ENCODE peak calls at places on chromosomes 13 and 19, in eight cellular contexts. One of them, this sample, is unnamed.

GRCh38 chr19:46426035-46426505 is 2.7 kb downstream of the PNMA8C start:
- DNase-seq in nephron progenitor cell: no peak
- DNase-seq in glutamatergic neuron: no peak
- DNase-seq in fibroblast of pulmonary artery: no peak
- DNase-seq in activated B cell treated with CpG ODN at 0.5 μM for 24 hours: no peak
- DNase-seq in AG04450: no peak
- DNase-seq in RWPE1: no peak
- DNase-seq in transverse colon: no peak
- DNase-seq in this sample: no peak

GRCh38 chr19:1169921-1170885 is 3.9 kb downstream of the SBNO2 start:
- DNase-seq in nephron progenitor cell: no peak
- DNase-seq in glutamatergic neuron: no peak
- DNase-seq in fibroblast of pulmonary artery: peak
- DNase-seq in activated B cell treated with CpG ODN at 0.5 μM for 24 hours: no peak
- DNase-seq in AG04450: peak
- DNase-seq in RWPE1: peak
- DNase-seq in transverse colon: peak
- DNase-seq in this sample: no peak

GRCh38 chr13:65530688-65531087 is 1699.4 kb downstream of the PCDH9 start:
- DNase-seq in nephron progenitor cell: no peak
- DNase-seq in glutamatergic neuron: no peak
- DNase-seq in fibroblast of pulmonary artery: peak
- DNase-seq in activated B cell treated with CpG ODN at 0.5 μM for 24 hours: no peak
- DNase-seq in AG04450: no peak
- DNase-seq in RWPE1: no peak
- DNase-seq in transverse colon: no peak
- DNase-seq in this sample: no peak

GRCh38 chr13:44272692-44273091 is 100.9 kb upstream of the SERP2 start:
- DNase-seq in nephron progenitor cell: no peak
- DNase-seq in glutamatergic neuron: no peak
- DNase-seq in fibroblast of pulmonary artery: no peak
- DNase-seq in activated B cell treated with CpG ODN at 0.5 μM for 24 hours: no peak
- DNase-seq in AG04450: no peak
- DNase-seq in RWPE1: no peak
- DNase-seq in transverse colon: no peak
- DNase-seq in this sample: peak

GRCh38 chr19:40090256-40091204 is at the start of gene ZNF780A:
- DNase-seq in nephron progenitor cell: peak
- DNase-seq in glutamatergic neuron: peak
- DNase-seq in fibroblast of pulmonary artery: peak
- DNase-seq in activated B cell treated with CpG ODN at 0.5 μM for 24 hours: peak
- DNase-seq in AG04450: peak
- DNase-seq in RWPE1: peak
- DNase-seq in transverse colon: peak
- DNase-seq in this sample: peak

GRCh38 chr13:43441916-43442315 is 344.9 kb downstream of the ENOX1 start:
- DNase-seq in nephron progenitor cell: no peak
- DNase-seq in glutamatergic neuron: no peak
- DNase-seq in fibroblast of pulmonary artery: no peak
- DNase-seq in activated B cell treated with CpG ODN at 0.5 μM for 24 hours: no peak
- DNase-seq in AG04450: no peak
- DNase-seq in RWPE1: no peak
- DNase-seq in transverse colon: no peak
- DNase-seq in this sample: no peak

GRCh38 chr19:6458695-6459355 is 767 bp downstream of the SLC25A23 start:
- DNase-seq in nephron progenitor cell: no peak
- DNase-seq in glutamatergic neuron: no peak
- DNase-seq in fibroblast of pulmonary artery: no peak
- DNase-seq in activated B cell treated with CpG ODN at 0.5 μM for 24 hours: no peak
- DNase-seq in AG04450: no peak
- DNase-seq in RWPE1: peak
- DNase-seq in transverse colon: peak
- DNase-seq in this sample: no peak

GRCh38 chr19:32336259-32337111 is 8.9 kb upstream of the ZNF507 start:
- DNase-seq in nephron progenitor cell: no peak
- DNase-seq in glutamatergic neuron: no peak
- DNase-seq in fibroblast of pulmonary artery: peak
- DNase-seq in activated B cell treated with CpG ODN at 0.5 μM for 24 hours: no peak
- DNase-seq in AG04450: no peak
- DNase-seq in RWPE1: no peak
- DNase-seq in transverse colon: no peak
- DNase-seq in this sample: peak

GRCh38 chr13:106103779-106104178 is 431.7 kb downstream of the EFNB2 start:
- DNase-seq in nephron progenitor cell: no peak
- DNase-seq in glutamatergic neuron: no peak
- DNase-seq in fibroblast of pulmonary artery: peak
- DNase-seq in activated B cell treated with CpG ODN at 0.5 μM for 24 hours: no peak
- DNase-seq in AG04450: no peak
- DNase-seq in RWPE1: peak
- DNase-seq in transverse colon: no peak
- DNase-seq in this sample: peak

GRCh38 chr13:23715762-23716235 is 145.6 kb downstream of the TNFRSF19 start:
- DNase-seq in nephron progenitor cell: peak
- DNase-seq in glutamatergic neuron: peak
- DNase-seq in fibroblast of pulmonary artery: no peak
- DNase-seq in activated B cell treated with CpG ODN at 0.5 μM for 24 hours: no peak
- DNase-seq in AG04450: no peak
- DNase-seq in RWPE1: no peak
- DNase-seq in transverse colon: no peak
- DNase-seq in this sample: no peak

GRCh38 chr19:4303778-4304508 is 455 bp upstream of the FSD1 start:
- DNase-seq in nephron progenitor cell: no peak
- DNase-seq in glutamatergic neuron: no peak
- DNase-seq in fibroblast of pulmonary artery: no peak
- DNase-seq in activated B cell treated with CpG ODN at 0.5 μM for 24 hours: no peak
- DNase-seq in AG04450: no peak
- DNase-seq in RWPE1: no peak
- DNase-seq in transverse colon: peak
- DNase-seq in this sample: no peak

GRCh38 chr19:43774103-43774939 is 6.5 kb downstream of the KCNN4 start:
- DNase-seq in nephron progenitor cell: peak
- DNase-seq in glutamatergic neuron: peak
- DNase-seq in fibroblast of pulmonary artery: peak
- DNase-seq in activated B cell treated with CpG ODN at 0.5 μM for 24 hours: no peak
- DNase-seq in AG04450: no peak
- DNase-seq in RWPE1: no peak
- DNase-seq in transverse colon: peak
- DNase-seq in this sample: peak

GRCh38 chr19:44072543-44073401 is 813 bp downstream of the ZNF284 start:
- DNase-seq in nephron progenitor cell: no peak
- DNase-seq in glutamatergic neuron: no peak
- DNase-seq in fibroblast of pulmonary artery: peak
- DNase-seq in activated B cell treated with CpG ODN at 0.5 μM for 24 hours: no peak
- DNase-seq in AG04450: no peak
- DNase-seq in RWPE1: peak
- DNase-seq in transverse colon: no peak
- DNase-seq in this sample: peak

GRCh38 chr13:92487238-92487637 is 739.4 kb upstream of the GPC6 start:
- DNase-seq in nephron progenitor cell: no peak
- DNase-seq in glutamatergic neuron: no peak
- DNase-seq in fibroblast of pulmonary artery: no peak
- DNase-seq in activated B cell treated with CpG ODN at 0.5 μM for 24 hours: no peak
- DNase-seq in AG04450: no peak
- DNase-seq in RWPE1: no peak
- DNase-seq in transverse colon: no peak
- DNase-seq in this sample: no peak

GRCh38 chr19:8585894-8586750 is 8.9 kb upstream of the MYO1F start:
- DNase-seq in nephron progenitor cell: peak
- DNase-seq in glutamatergic neuron: peak
- DNase-seq in fibroblast of pulmonary artery: peak
- DNase-seq in activated B cell treated with CpG ODN at 0.5 μM for 24 hours: no peak
- DNase-seq in AG04450: no peak
- DNase-seq in RWPE1: peak
- DNase-seq in transverse colon: peak
- DNase-seq in this sample: peak

GRCh38 chr13:40640845-40641458 is 25.5 kb downstream of the FOXO1 start:
- DNase-seq in nephron progenitor cell: no peak
- DNase-seq in glutamatergic neuron: no peak
- DNase-seq in fibroblast of pulmonary artery: no peak
- DNase-seq in activated B cell treated with CpG ODN at 0.5 μM for 24 hours: no peak
- DNase-seq in AG04450: no peak
- DNase-seq in RWPE1: no peak
- DNase-seq in transverse colon: no peak
- DNase-seq in this sample: no peak

GRCh38 chr13:80132741-80133601 is 208.0 kb downstream of the SPRY2 start:
- DNase-seq in nephron progenitor cell: peak
- DNase-seq in glutamatergic neuron: no peak
- DNase-seq in fibroblast of pulmonary artery: peak
- DNase-seq in activated B cell treated with CpG ODN at 0.5 μM for 24 hours: no peak
- DNase-seq in AG04450: no peak
- DNase-seq in RWPE1: no peak
- DNase-seq in transverse colon: peak
- DNase-seq in this sample: peak

GRCh38 chr19:29687244-29687896 is 22.1 kb downstream of the PLEKHF1 start:
- DNase-seq in nephron progenitor cell: no peak
- DNase-seq in glutamatergic neuron: no peak
- DNase-seq in fibroblast of pulmonary artery: peak
- DNase-seq in activated B cell treated with CpG ODN at 0.5 μM for 24 hours: no peak
- DNase-seq in AG04450: peak
- DNase-seq in RWPE1: peak
- DNase-seq in transverse colon: no peak
- DNase-seq in this sample: peak

GRCh38 chr19:53374288-53374687 is 8.8 kb downstream of the ZNF525 start:
- DNase-seq in nephron progenitor cell: no peak
- DNase-seq in glutamatergic neuron: no peak
- DNase-seq in fibroblast of pulmonary artery: no peak
- DNase-seq in activated B cell treated with CpG ODN at 0.5 μM for 24 hours: no peak
- DNase-seq in AG04450: no peak
- DNase-seq in RWPE1: no peak
- DNase-seq in transverse colon: no peak
- DNase-seq in this sample: no peak

GRCh38 chr19:7648265-7649014 is 11.5 kb downstream of the STXBP2 start:
- DNase-seq in nephron progenitor cell: no peak
- DNase-seq in glutamatergic neuron: no peak
- DNase-seq in fibroblast of pulmonary artery: no peak
- DNase-seq in activated B cell treated with CpG ODN at 0.5 μM for 24 hours: no peak
- DNase-seq in AG04450: no peak
- DNase-seq in RWPE1: no peak
- DNase-seq in transverse colon: no peak
- DNase-seq in this sample: no peak

GRCh38 chr19:42407085-42407815 is 17.2 kb upstream of the CNFN start:
- DNase-seq in nephron progenitor cell: no peak
- DNase-seq in glutamatergic neuron: no peak
- DNase-seq in fibroblast of pulmonary artery: no peak
- DNase-seq in activated B cell treated with CpG ODN at 0.5 μM for 24 hours: no peak
- DNase-seq in AG04450: no peak
- DNase-seq in RWPE1: no peak
- DNase-seq in transverse colon: no peak
- DNase-seq in this sample: no peak

GRCh38 chr19:38277549-38277948 is 13.2 kb downstream of the SPINT2 start:
- DNase-seq in nephron progenitor cell: no peak
- DNase-seq in glutamatergic neuron: no peak
- DNase-seq in fibroblast of pulmonary artery: peak
- DNase-seq in activated B cell treated with CpG ODN at 0.5 μM for 24 hours: no peak
- DNase-seq in AG04450: no peak
- DNase-seq in RWPE1: peak
- DNase-seq in transverse colon: no peak
- DNase-seq in this sample: peak

GRCh38 chr19:53004242-53004641 is 9.5 kb upstream of the ERVV-1 start:
- DNase-seq in nephron progenitor cell: no peak
- DNase-seq in glutamatergic neuron: no peak
- DNase-seq in fibroblast of pulmonary artery: no peak
- DNase-seq in activated B cell treated with CpG ODN at 0.5 μM for 24 hours: no peak
- DNase-seq in AG04450: no peak
- DNase-seq in RWPE1: no peak
- DNase-seq in transverse colon: no peak
- DNase-seq in this sample: no peak

GRCh38 chr19:4068058-4068966 is 1.6 kb upstream of the ZBTB7A start:
- DNase-seq in nephron progenitor cell: no peak
- DNase-seq in glutamatergic neuron: no peak
- DNase-seq in fibroblast of pulmonary artery: no peak
- DNase-seq in activated B cell treated with CpG ODN at 0.5 μM for 24 hours: no peak
- DNase-seq in AG04450: no peak
- DNase-seq in RWPE1: no peak
- DNase-seq in transverse colon: peak
- DNase-seq in this sample: no peak

GRCh38 chr19:2661615-2662014 is 40.9 kb downstream of the GNG7 start:
- DNase-seq in nephron progenitor cell: no peak
- DNase-seq in glutamatergic neuron: no peak
- DNase-seq in fibroblast of pulmonary artery: no peak
- DNase-seq in activated B cell treated with CpG ODN at 0.5 μM for 24 hours: no peak
- DNase-seq in AG04450: no peak
- DNase-seq in RWPE1: no peak
- DNase-seq in transverse colon: no peak
- DNase-seq in this sample: no peak
- TF ChIP-seq CTCF in nephron progenitor cell: no peak
- TF ChIP-seq CTCF in glutamatergic neuron: no peak
- TF ChIP-seq CTCF in fibroblast of pulmonary artery: no peak
- TF ChIP-seq CTCF in activated B cell treated with CpG ODN at 0.5 μM for 24 hours: no peak
- TF ChIP-seq CTCF in AG04450: no peak
- TF ChIP-seq CTCF in RWPE1: no peak
- TF ChIP-seq CTCF in transverse colon: no peak
- TF ChIP-seq CTCF in this sample: no peak

GRCh38 chr19:50796128-50796633 is 6.0 kb downstream of the ACP4 start:
- DNase-seq in nephron progenitor cell: no peak
- DNase-seq in glutamatergic neuron: no peak
- DNase-seq in fibroblast of pulmonary artery: no peak
- DNase-seq in activated B cell treated with CpG ODN at 0.5 μM for 24 hours: no peak
- DNase-seq in AG04450: no peak
- DNase-seq in RWPE1: no peak
- DNase-seq in transverse colon: no peak
- DNase-seq in this sample: no peak
- TF ChIP-seq CTCF in nephron progenitor cell: no peak
- TF ChIP-seq CTCF in glutamatergic neuron: no peak
- TF ChIP-seq CTCF in fibroblast of pulmonary artery: no peak
- TF ChIP-seq CTCF in activated B cell treated with CpG ODN at 0.5 μM for 24 hours: no peak
- TF ChIP-seq CTCF in AG04450: no peak
- TF ChIP-seq CTCF in RWPE1: no peak
- TF ChIP-seq CTCF in transverse colon: no peak
- TF ChIP-seq CTCF in this sample: no peak

GRCh38 chr19:28239270-28239669 is 973.7 kb downstream of the UQCRFS1 start:
- DNase-seq in nephron progenitor cell: peak
- DNase-seq in glutamatergic neuron: peak
- DNase-seq in fibroblast of pulmonary artery: peak
- DNase-seq in activated B cell treated with CpG ODN at 0.5 μM for 24 hours: no peak
- DNase-seq in AG04450: no peak
- DNase-seq in RWPE1: no peak
- DNase-seq in transverse colon: no peak
- DNase-seq in this sample: peak
- TF ChIP-seq CTCF in nephron progenitor cell: peak
- TF ChIP-seq CTCF in glutamatergic neuron: peak
- TF ChIP-seq CTCF in fibroblast of pulmonary artery: peak
- TF ChIP-seq CTCF in activated B cell treated with CpG ODN at 0.5 μM for 24 hours: no peak
- TF ChIP-seq CTCF in AG04450: no peak
- TF ChIP-seq CTCF in RWPE1: no peak
- TF ChIP-seq CTCF in transverse colon: no peak
- TF ChIP-seq CTCF in this sample: peak

DNA sequence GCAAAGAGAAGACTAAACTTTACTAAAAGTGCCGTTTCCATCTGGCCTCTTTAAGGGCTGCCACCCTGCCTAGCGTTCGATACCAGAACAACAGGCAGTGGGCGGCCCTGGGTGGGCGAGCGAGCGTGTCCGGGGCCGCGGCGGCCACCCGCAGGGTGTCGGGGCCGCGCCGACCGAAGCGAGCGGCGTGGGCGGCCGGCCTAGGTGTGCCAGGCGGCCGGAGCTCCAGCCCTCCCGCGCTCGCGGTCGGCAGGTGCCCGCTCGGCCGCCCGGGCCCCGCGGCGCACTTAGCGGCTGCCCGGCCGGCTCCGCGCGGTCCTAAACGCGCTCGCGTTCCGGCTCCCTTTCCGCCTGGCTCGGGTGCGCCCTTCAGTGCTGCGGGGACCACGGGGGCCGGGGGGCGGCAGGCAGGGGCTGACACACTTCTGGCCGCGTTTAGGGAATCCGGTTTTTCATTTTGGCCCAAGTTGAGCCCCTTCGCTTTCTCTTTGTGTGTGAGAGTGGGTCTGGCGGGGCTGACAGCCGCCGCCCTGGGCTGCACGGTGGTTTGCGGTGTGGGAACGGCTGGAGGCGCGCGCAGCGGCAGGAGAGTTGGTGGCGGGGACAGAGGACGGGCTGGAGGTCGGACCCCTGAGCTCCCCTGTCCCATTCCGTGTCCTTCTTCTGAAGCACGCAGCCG is 2.9 kb downstream of the FGF9 start:
- DNase-seq in nephron progenitor cell: peak
- DNase-seq in glutamatergic neuron: peak
- DNase-seq in fibroblast of pulmonary artery: peak
- DNase-seq in activated B cell treated with CpG ODN at 0.5 μM for 24 hours: peak
- DNase-seq in AG04450: no peak
- DNase-seq in RWPE1: peak
- DNase-seq in transverse colon: peak
- DNase-seq in this sample: peak
- TF ChIP-seq CTCF in nephron progenitor cell: no peak
- TF ChIP-seq CTCF in glutamatergic neuron: peak
- TF ChIP-seq CTCF in fibroblast of pulmonary artery: no peak
- TF ChIP-seq CTCF in activated B cell treated with CpG ODN at 0.5 μM for 24 hours: no peak
- TF ChIP-seq CTCF in AG04450: no peak
- TF ChIP-seq CTCF in RWPE1: no peak
- TF ChIP-seq CTCF in transverse colon: peak
- TF ChIP-seq CTCF in this sample: no peak